ENCODE peak calls at places on chromosomes 6 and 20, in five cellular contexts. L, D, H, O and K are unnamed samples.
A peak's percentile ranks its signal among the peaks of the same experiment; 100 is the strongest.

GRCh38 chr6:112245511-112246203 is 8.7 kb downstream of the LAMA4 start:
- DNase-seq in H (peak; percentile 93), O (no peak), L (no peak), D (no peak), K (no peak)

GRCh38 chr6:16157909-16158308 is 29.0 kb downstream of the MYLIP start:
- DNase-seq in O (no peak), L (no peak), H (no peak), D (no peak), K (no peak)

GRCh38 chr6:35419431-35419830 is 32.7 kb upstream of the FANCE start:
- DNase-seq in D (no peak), L (no peak), H (peak; percentile 30), O (no peak), K (no peak)

GRCh38 chr6:8277769-8278168 is 157.6 kb downstream of the SLC35B3 start:
- DNase-seq in O (no peak), H (no peak), D (no peak), L (no peak), K (peak; percentile 23)

GRCh38 chr20:49508435-49509199 is 26.1 kb upstream of the KCNB1 start:
- DNase-seq in H (peak; percentile 40), L (peak; percentile 73), O (peak; percentile 60), D (no peak), K (peak; percentile 28)

GRCh38 chr6:117448732-117449131 is 23.0 kb upstream of the ROS1 start:
- DNase-seq in H (peak; percentile 97), O (no peak), L (no peak), D (no peak), K (no peak)

GRCh38 chr6:21382821-21383455 is 210.6 kb upstream of the SOX4 start:
- DNase-seq in O (no peak), H (no peak), L (no peak), D (no peak), K (no peak)

GRCh38 chr6:54877713-54878317 is 31.2 kb downstream of the FAM83B start:
- DNase-seq in H (no peak), O (peak; percentile 6), L (no peak), D (no peak), K (no peak)

GRCh38 chr6:3175742-3176321 is 18.5 kb upstream of the TUBB2A start:
- DNase-seq in D (no peak), O (no peak), H (no peak), L (no peak), K (no peak)

GRCh38 chr6:43172127-43173007 is 1.3 kb downstream of the SRF start:
- DNase-seq in D (peak; percentile 68), H (peak; percentile 36), O (peak; percentile 58), L (peak; percentile 53), K (peak; percentile 65)

GRCh38 chr6:43176423-43176786 is 5.3 kb downstream of the SRF start:
- DNase-seq in O (no peak), D (no peak), L (no peak), H (no peak), K (no peak)

GRCh38 chr6:43173496-43174262 is 2.6 kb downstream of the SRF start:
- DNase-seq in D (no peak), H (peak; percentile 30), L (no peak), O (no peak), K (no peak)

GRCh38 chr6:43175676-43176422 is 4.8 kb downstream of the SRF start:
- DNase-seq in H (no peak), O (no peak), L (no peak), D (no peak), K (no peak)

DNA sequence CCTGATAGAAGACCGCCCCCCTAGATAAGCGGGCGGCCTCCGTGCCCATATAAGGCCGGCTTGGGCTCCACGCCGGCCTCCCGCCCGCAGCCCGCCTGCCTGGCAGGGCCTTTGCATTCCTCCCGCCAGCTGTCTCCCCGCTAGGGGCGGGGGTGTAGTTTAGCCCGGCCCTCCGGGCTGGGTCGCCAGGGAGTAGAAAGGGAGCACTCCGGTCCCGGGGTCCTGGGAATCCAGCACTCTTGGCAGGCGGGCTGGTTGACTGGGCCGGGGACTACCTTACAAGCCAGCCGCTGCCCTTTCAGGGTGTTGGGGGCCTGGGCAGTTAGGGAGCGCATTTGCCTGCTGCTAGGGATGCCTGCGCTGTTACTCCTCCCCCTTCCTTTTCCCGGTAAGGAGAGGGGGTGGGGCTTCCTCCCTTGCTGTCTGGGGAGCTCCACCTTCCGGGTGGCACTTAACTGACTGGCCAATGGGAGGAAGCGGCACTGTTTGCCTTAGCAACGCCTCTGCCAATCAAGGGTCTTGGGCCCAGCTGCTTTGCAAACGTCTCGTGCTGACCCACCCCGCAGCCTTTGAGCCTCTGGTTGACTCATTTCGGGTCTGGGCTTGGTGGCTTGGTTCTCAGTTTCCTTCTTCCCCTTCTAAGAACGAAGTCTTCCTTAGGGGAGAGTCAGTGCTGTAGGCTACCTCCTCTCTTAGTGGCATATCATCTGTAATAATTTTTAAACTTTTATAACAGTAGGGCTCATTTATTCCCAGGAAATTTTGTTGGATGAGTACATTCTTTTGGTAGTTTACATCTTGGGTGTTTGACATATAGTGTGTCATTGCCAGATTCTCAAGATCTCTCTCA is 3.4 kb downstream of the SRF start:
- DNase-seq in O (peak; percentile 98), L (peak; percentile 98), D (peak; percentile 98), H (peak; percentile 99), K (peak; percentile 91)
- TF ChIP-seq CTCF in O (no peak), L (peak; percentile 19), D (no peak), H (no peak), K (no peak)

GRCh38 chr6:33977606-33978438 is 168.1 kb downstream of the GRM4 start:
- DNase-seq in H (no peak), L (no peak), D (no peak), O (no peak), K (no peak)
- TF ChIP-seq CTCF in H (no peak), L (no peak), D (no peak), O (no peak), K (no peak)

DNA sequence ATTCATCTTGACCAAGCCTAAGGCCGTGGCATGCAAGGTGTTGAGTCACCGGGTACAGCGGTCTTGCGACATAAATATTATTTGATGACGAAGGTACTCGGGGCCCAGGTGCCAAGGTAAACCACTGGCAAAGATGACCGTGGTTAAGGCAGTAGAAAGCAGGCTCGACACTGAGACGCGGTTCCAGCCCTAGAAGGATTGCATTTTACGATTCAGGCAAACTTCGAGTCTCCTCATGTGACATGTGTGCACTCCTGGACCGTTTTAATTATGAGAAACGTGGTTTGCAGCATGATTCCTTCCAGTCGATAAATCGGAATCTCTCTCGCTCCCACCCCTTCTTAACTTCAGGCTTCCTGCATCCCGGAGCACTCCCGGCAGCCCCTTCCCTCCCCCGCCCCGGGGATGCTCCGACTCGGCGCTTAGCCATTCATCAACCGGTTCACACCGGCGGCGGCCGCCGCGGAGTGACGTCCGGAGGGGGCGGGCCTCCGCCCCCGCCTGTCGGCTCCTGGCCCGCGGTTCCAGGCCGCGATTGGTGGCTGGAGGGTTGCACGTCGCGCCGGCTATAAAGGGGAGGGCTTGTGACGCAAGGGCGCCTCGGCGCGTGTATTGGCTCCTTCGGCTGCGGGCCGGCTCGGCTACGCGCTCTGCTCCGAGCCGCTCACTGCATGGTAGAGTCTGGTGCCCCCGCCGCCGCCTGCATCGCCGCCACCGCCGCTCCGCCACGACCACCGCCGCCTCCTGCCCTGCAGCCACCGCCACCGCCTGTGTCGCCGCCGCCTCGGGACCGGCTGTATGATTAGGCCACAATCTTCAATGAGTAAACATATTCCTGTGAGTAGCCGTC is at the start of the genes LOC128125822 and PTP4A1:
- DNase-seq in O (peak; percentile 96), L (peak; percentile 95), D (peak; percentile 97), H (peak; percentile 97), K (peak; percentile 96)
- TF ChIP-seq CTCF in O (no peak), L (no peak), D (no peak), H (no peak), K (no peak)

GRCh38 chr6:156841508-156841907 is 64.3 kb downstream of the ARID1B start:
- DNase-seq in O (no peak), D (no peak), H (no peak), L (no peak), K (no peak)
- TF ChIP-seq CTCF in O (no peak), D (no peak), H (no peak), L (no peak), K (no peak)

DNA sequence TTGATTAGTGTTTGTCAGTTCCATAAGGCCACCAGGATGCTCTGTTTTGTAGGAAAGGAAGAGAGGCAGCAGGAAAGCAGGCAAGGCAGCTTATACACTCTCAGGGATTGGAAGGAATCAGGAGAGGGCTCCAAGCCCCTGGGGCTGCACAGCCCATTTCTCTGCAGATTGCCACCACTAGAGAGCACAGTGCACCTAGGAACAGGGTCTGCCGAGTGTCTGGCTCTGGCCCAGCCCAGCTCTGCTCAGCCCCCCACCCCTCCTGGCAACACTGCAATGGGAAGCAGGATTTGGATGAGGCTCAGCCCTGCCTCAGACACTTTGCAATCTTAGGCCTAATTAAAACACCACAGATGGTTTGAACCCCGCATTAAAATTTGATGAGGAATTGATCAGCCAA is 252.6 kb downstream of the DHX35 start:
- DNase-seq in O (no peak), D (no peak), H (no peak), L (no peak), K (no peak)
- TF ChIP-seq CTCF in O (no peak), D (no peak), H (no peak), L (no peak), K (no peak)